ENCODE peak calls at places on chromosomes 5 and 9, in six cellular contexts. C, V, S, A, F and Z are unnamed samples.

GRCh38 chr5:96734871-96735325 is 72.7 kb downstream of the CAST start:
- DNase-seq in C (no peak), V (peak; percentile 53), S (no peak), A (no peak), F (no peak), Z (no peak)

GRCh38 chr5:143101740-143102386 is 301.6 kb downstream of the NR3C1 start:
- DNase-seq in C (no peak), V (no peak), S (no peak), A (no peak), F (no peak), Z (peak; percentile 23)

GRCh38 chr9:6126377-6126776 is 89.2 kb upstream of the IL33 start:
- DNase-seq in C (no peak), V (no peak), S (no peak), A (no peak), F (no peak), Z (no peak)

GRCh38 chr9:124658165-124659017 is 112.7 kb downstream of the NR6A1 start:
- DNase-seq in C (peak; percentile 23), V (peak; percentile 97), S (peak; percentile 38), A (peak; percentile 76), F (peak; percentile 85), Z (peak; percentile 75)

GRCh38 chr5:158751961-158752655 is 347.6 kb downstream of the EBF1 start:
- DNase-seq in C (no peak), V (no peak), S (peak; percentile 73), A (no peak), F (no peak), Z (no peak)

GRCh38 chr5:96807099-96807654 is 568 bp downstream of the ERAP1 start:
- DNase-seq in C (peak; percentile 78), V (peak; percentile 91), S (peak; percentile 76), A (peak; percentile 80), F (peak; percentile 85), Z (peak; percentile 94)

GRCh38 chr9:125985142-125985997 is 238.2 kb downstream of the PBX3 start:
- DNase-seq in C (no peak), V (no peak), S (no peak), A (no peak), F (no peak), Z (no peak)

GRCh38 chr5:80655231-80655784 is 525 bp upstream of the DHFR start:
- DNase-seq in C (no peak), V (no peak), S (no peak), A (no peak), F (no peak), Z (no peak)

DNA sequence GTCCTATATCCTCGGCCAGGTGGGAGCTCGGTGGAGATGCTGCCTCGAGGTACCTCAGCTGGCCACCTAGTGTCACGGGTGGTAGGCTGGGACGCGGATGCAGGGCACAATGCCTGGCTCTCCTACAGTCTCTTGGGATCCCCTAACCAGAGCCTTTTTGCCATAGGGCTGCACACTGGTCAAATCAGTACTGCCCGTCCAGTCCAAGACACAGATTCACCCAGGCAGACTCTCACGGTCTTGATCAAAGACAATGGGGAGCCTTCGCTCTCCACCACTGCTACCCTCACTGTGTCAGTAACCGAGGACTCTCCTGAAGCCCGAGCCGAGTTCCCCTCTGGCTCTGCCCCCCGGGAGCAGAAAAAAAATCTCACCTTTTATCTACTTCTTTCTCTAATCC is 2.0 kb downstream of the PCDHGC3 start:
- DNase-seq in C (no peak), V (peak; percentile 35), S (no peak), A (no peak), F (no peak), Z (no peak)
- H3K4me3 ChIP-seq in C (peak overlapping the region; percentile 54), V (peak overlapping the region; percentile 97), S (no peak overlapping the region), A (peak overlapping the region; percentile 43), F (peak overlapping the region; percentile 11), Z (peak overlapping the region; percentile 42)

GRCh38 chr5:165161204-165161603 is 1655.8 kb downstream of the MAT2B start:
- DNase-seq in C (no peak), V (no peak), S (no peak), A (no peak), F (no peak), Z (no peak)
- H3K27me3 ChIP-seq in C (no peaks in the 10 kb centered on the region), V (no peaks in the 10 kb centered on the region), S (no peaks in the 10 kb centered on the region), A (no peaks in the 10 kb centered on the region), F (no peaks in the 10 kb centered on the region), Z (no peaks in the 10 kb centered on the region)

DNA sequence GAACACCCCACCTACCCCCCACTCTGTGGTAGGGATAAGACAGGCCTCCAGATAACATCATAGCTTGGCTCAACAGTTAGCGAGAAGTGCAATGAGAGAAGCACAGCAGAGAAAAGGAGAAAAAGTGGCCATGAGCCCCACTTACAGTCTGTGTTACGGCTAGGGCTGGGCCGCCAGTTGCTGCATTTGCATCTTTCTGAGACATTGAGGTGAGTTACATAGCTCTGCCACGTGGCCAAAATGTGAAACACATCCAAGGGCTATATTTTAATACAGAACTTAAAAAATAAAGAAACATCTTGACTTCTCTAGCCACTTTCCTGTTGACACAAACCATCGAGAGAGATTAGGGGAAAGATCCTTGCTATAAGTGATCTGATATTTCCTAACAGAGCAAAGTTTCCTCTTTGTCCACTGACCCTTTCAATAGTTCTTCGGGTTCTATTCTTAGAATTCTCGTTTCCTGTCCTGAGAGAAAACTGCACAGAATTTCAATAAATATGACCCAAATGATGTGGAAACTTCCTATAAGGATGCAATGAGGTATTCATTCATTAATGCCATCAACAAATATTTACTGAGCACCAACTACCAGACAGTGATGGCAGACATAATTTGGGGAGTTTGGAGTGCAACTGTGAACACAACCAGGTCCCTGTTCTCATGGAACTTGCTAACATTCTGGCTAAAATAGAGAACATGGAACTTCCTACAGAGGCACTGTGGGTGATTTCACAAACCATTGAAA is 3.3 kb upstream of the TLE4 start:
- DNase-seq in C (no peak), V (no peak), S (no peak), A (no peak), F (no peak), Z (peak; percentile 25)
- H3K4me3 ChIP-seq in C (no peak overlapping the region), V (no peak overlapping the region), S (no peak overlapping the region), A (no peak overlapping the region), F (no peak overlapping the region), Z (no peak overlapping the region)

DNA sequence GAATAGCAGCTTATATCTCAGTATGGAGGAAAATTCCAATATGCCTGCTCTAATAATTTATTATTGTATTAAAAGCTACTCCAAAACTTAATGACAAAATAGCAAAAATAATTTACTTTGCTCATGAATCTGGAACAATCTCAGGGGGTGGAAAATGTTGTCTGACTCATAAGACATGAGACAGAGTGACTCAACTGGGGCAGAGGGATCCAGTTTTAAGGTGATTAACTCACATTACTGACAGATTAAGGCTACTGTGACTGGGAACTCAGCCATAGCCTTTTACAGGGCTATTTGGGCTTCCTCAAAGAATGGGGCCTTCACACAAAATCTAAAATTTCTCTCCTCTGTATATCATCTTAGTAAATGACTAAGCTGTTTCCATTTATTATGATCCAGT is 1172.9 kb downstream of the CDH12 start:
- DNase-seq in C (no peak), V (peak; percentile 71), S (no peak), A (no peak), F (no peak), Z (no peak)
- H3K27me3 ChIP-seq in C (no peaks in the 10 kb centered on the region), V (no peaks in the 10 kb centered on the region), S (no peaks in the 10 kb centered on the region), A (no peaks in the 10 kb centered on the region), F (no peaks in the 10 kb centered on the region), Z (no peaks in the 10 kb centered on the region)